ENCODE peak calls at places on chromosome 19, in five cellular contexts. C, Q, X, I and P are unnamed samples.

GRCh38 chr19:8569066-8569761 is 8.0 kb downstream of the MYO1F start:
- DNase-seq in C (peak; percentile 71), Q (no peak), X (peak; percentile 4), I (peak; percentile 51), P (no peak)

GRCh38 chr19:42250666-42251531 is 4.0 kb downstream of the ERF start:
- DNase-seq in C (peak; percentile 50), Q (peak; percentile 8), X (no peak), I (no peak), P (no peak)

GRCh38 chr19:41302624-41303351 is 7.2 kb upstream of the CCDC97 start:
- DNase-seq in C (no peak), Q (no peak), X (no peak), I (peak; percentile 39), P (peak; percentile 40)

GRCh38 chr19:35059006-35059798 is 17.7 kb downstream of the HPN start:
- DNase-seq in C (peak; percentile 44), Q (no peak), X (peak; percentile 47), I (no peak), P (no peak)

GRCh38 chr19:41206926-41207750 is 11.9 kb upstream of the AXL start:
- DNase-seq in C (no peak), Q (no peak), X (no peak), I (no peak), P (no peak)

GRCh38 chr19:1864480-1865171 is 1.2 kb upstream of the KLF16 start:
- DNase-seq in C (peak; percentile 86), Q (no peak), X (peak; percentile 89), I (peak; percentile 46), P (peak; percentile 29)

GRCh38 chr19:38990949-38991697 is 15.6 kb upstream of the FBXO17 start:
- DNase-seq in C (peak; percentile 45), Q (no peak), X (no peak), I (no peak), P (no peak)

GRCh38 chr19:52028027-52028779 is at the start of gene ZNF614:
- DNase-seq in C (peak; percentile 92), Q (peak; percentile 78), X (peak; percentile 93), I (peak; percentile 69), P (peak; percentile 60)

GRCh38 chr19:16206046-16206605 is 8.4 kb downstream of the AP1M1 start:
- DNase-seq in C (no peak), Q (no peak), X (no peak), I (no peak), P (no peak)

GRCh38 chr19:44315883-44316282 is 11.1 kb upstream of the ZNF235 start:
- DNase-seq in C (no peak), Q (no peak), X (no peak), I (no peak), P (no peak)

GRCh38 chr19:3463959-3464796 is 16.1 kb downstream of the SMIM24 start:
- DNase-seq in C (no peak), Q (no peak), X (peak; percentile 47), I (no peak), P (no peak)

GRCh38 chr19:43984687-43985000 is 656 bp downstream of the ZNF155 start:
- DNase-seq in C (peak; percentile 52), Q (no peak), X (peak; percentile 10), I (no peak), P (no peak)

GRCh38 chr19:42352216-42352892 is 26.9 kb downstream of the MEGF8 start:
- DNase-seq in C (no peak), Q (peak; percentile 5), X (no peak), I (no peak), P (no peak)

GRCh38 chr19:1847684-1848398 is 442 bp downstream of the REXO1 start:
- DNase-seq in C (no peak), Q (no peak), X (peak; percentile 58), I (no peak), P (no peak)

GRCh38 chr19:18660051-18660910 is 23.2 kb upstream of the CRTC1 start:
- DNase-seq in C (peak; percentile 69), Q (no peak), X (no peak), I (no peak), P (no peak)

GRCh38 chr19:13215572-13216380 is 65.6 kb downstream of the IER2 start:
- DNase-seq in C (no peak), Q (no peak), X (no peak), I (no peak), P (no peak)

GRCh38 chr19:12705169-12705568 is 8.7 kb upstream of the FBXW9 start:
- DNase-seq in C (no peak), Q (no peak), X (no peak), I (no peak), P (no peak)

GRCh38 chr19:42281175-42282035 is 12.4 kb downstream of the CIC start:
- DNase-seq in C (no peak), Q (no peak), X (peak; percentile 56), I (no peak), P (no peak)

GRCh38 chr19:5697890-5698634 is 8.0 kb downstream of the RPL36 start:
- DNase-seq in C (no peak), Q (no peak), X (peak; percentile 37), I (no peak), P (no peak)

GRCh38 chr19:19900124-19900523 is 622 bp upstream of the ZNF93 start:
- DNase-seq in C (no peak), Q (no peak), X (peak; percentile 14), I (no peak), P (no peak)

GRCh38 chr19:55080121-55080914 is 4.6 kb downstream of the EPS8L1 start:
- DNase-seq in C (peak; percentile 87), Q (no peak), X (peak; percentile 88), I (peak; percentile 29), P (peak; percentile 18)

GRCh38 chr19:8238251-8238650 is 29.1 kb downstream of the CERS4 start:
- DNase-seq in C (no peak), Q (no peak), X (peak; percentile 15), I (no peak), P (no peak)

GRCh38 chr19:6713773-6714692 is 6.4 kb downstream of the C3 start:
- DNase-seq in C (peak; percentile 42), Q (no peak), X (no peak), I (no peak), P (no peak)

GRCh38 chr19:29497241-29497640 is 28.6 kb upstream of the VSTM2B start:
- DNase-seq in C (no peak), Q (no peak), X (no peak), I (no peak), P (no peak)

GRCh38 chr19:3375221-3376088 is 9.1 kb downstream of the NFIC start:
- DNase-seq in C (peak; percentile 72), Q (peak; percentile 48), X (no peak), I (no peak), P (no peak)

GRCh38 chr19:49599378-49600298 is 8.7 kb downstream of the PRR12 start:
- DNase-seq in C (no peak), Q (no peak), X (no peak), I (no peak), P (no peak)

GRCh38 chr19:30854661-30855060 is 482.5 kb downstream of the ZNF536 start:
- DNase-seq in C (no peak), Q (no peak), X (no peak), I (no peak), P (no peak)

GRCh38 chr19:49856574-49857021 is 5.6 kb downstream of the PTOV1 start:
- DNase-seq in C (no peak), Q (no peak), X (no peak), I (no peak), P (no peak)

GRCh38 chr19:10780368-10780767 is 55.6 kb downstream of the TMED1 start:
- DNase-seq in C (peak; percentile 61), Q (no peak), X (no peak), I (no peak), P (no peak)

GRCh38 chr19:47740866-47741519 is 4.4 kb upstream of the NOP53 start:
- DNase-seq in C (no peak), Q (no peak), X (no peak), I (no peak), P (no peak)